ENCODE peak calls at places on chromosome 5, in eight cellular contexts. G is fibroblast of lung; M is CD8-positive, alpha-beta T cell; Z is astrocyte of the cerebellum; B is HCT116; A is heart left ventricle; K is lower leg skin; W is GM06990. E is an unnamed sample.

GRCh38 chr5:130496215-130496614 is 592.0 kb downstream of the CHSY3 start:
- DNase-seq in G (no peak), M (no peak), Z (no peak), B (no peak), A (no peak), K (no peak), W (no peak), E (no peak)

GRCh38 chr5:160843240-160843639 is 8.8 kb downstream of the ATP10B start:
- DNase-seq in G (no peak), M (no peak), Z (no peak), B (no peak), A (no peak), K (no peak), W (peak), E (no peak)

GRCh38 chr5:139146809-139147742 is 51.1 kb downstream of the SIL1 start:
- DNase-seq in G (no peak), M (no peak), Z (no peak), B (no peak), A (no peak), K (no peak), W (no peak), E (no peak)

GRCh38 chr5:88722546-88722945 is 160.4 kb downstream of the MEF2C start:
- DNase-seq in G (no peak), M (no peak), Z (no peak), B (no peak), A (no peak), K (no peak), W (no peak), E (no peak)

GRCh38 chr5:179558912-179559279 is 8.5 kb downstream of the RUFY1 start:
- DNase-seq in G (peak), M (no peak), Z (no peak), B (no peak), A (peak), K (no peak), W (peak), E (no peak)

GRCh38 chr5:68725905-68726683 is 367.7 kb upstream of the SLC30A5 start:
- DNase-seq in G (no peak), M (no peak), Z (no peak), B (no peak), A (no peak), K (no peak), W (no peak), E (no peak)

GRCh38 chr5:146340260-146341081 is 1.8 kb downstream of the POU4F3 start:
- DNase-seq in G (peak), M (no peak), Z (peak), B (no peak), A (peak), K (no peak), W (no peak), E (no peak)

GRCh38 chr5:129448654-129449053 is 11.4 kb upstream of the ADAMTS19 start:
- DNase-seq in G (no peak), M (no peak), Z (no peak), B (no peak), A (no peak), K (no peak), W (no peak), E (no peak)

GRCh38 chr5:123371575-123372179 is 51.5 kb downstream of the CEP120 start:
- DNase-seq in G (peak), M (peak), Z (no peak), B (no peak), A (peak), K (no peak), W (no peak), E (peak)

GRCh38 chr5:145589063-145589462 is 246.1 kb downstream of the PRELID2 start:
- DNase-seq in G (no peak), M (no peak), Z (no peak), B (no peak), A (no peak), K (no peak), W (no peak), E (no peak)

GRCh38 chr5:133429046-133429445 is 183.3 kb downstream of the FSTL4 start:
- DNase-seq in G (no peak), M (no peak), Z (no peak), B (no peak), A (no peak), K (no peak), W (no peak), E (no peak)

GRCh38 chr5:127957183-127957582 is 126.4 kb upstream of the SLC12A2 start:
- DNase-seq in G (peak), M (no peak), Z (peak), B (no peak), A (peak), K (no peak), W (no peak), E (peak)

GRCh38 chr5:140631831-140632365 is 1.1 kb downstream of the CD14 start:
- DNase-seq in G (no peak), M (no peak), Z (no peak), B (no peak), A (no peak), K (no peak), W (no peak), E (no peak)

GRCh38 chr5:125227333-125228075 is 481.1 kb upstream of the ZNF608 start:
- DNase-seq in G (peak), M (no peak), Z (no peak), B (peak), A (no peak), K (no peak), W (no peak), E (no peak)
- TF ChIP-seq CTCF in G (peak), M (no peak), Z (peak), B (peak), A (no peak), K (no peak), W (peak), E (peak)

DNA sequence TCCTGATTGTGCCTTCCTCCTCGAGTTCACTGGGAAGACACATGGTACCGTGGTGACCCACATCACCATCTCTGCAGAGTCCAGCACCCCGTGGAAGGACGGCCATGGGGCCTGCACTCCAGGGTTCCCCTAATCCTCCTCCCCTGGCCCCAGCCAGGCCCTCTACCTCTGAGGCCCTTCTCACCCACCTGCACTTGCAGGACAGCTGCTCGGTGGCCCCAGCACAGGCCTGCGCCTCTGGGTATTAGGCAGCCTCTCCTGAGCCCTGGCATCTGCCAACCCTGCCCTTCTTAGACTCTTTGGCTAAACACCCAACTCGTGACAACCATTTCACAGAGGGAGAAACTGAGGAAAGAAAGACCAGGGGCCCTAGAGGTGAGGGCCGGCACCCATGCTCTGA is 28.9 kb upstream of the CPLX2 start:
- DNase-seq in G (no peak), M (no peak), Z (no peak), B (no peak), A (no peak), K (no peak), W (no peak), E (no peak)
- H3K4me3 ChIP-seq in G (no peak), M (no peak), Z (no peak), B (peak), A (no peak), K (no peak), W (no peak), E (no peak)

DNA sequence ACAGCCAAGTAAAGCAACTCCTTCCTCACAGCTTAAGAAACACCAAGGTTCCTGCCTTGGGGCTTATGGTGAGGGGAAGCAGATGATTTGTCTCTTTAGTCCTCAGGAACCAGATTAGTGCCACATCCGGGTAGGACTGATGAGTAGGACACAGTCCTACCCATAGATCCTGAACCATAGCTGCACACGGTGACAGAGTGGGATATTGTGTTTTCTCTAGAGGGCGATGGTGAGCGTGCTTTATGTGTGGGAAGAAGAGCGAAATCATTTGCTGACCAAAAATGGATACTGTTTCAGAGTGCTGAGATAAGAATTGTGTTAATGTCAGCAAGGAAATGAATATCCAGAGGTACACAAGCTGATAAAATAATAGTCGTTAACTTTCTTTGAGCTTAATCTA is 209.0 kb upstream of the FBXL7 start:
- DNase-seq in G (no peak), M (no peak), Z (no peak), B (no peak), A (no peak), K (no peak), W (no peak), E (no peak)
- TF ChIP-seq CTCF in G (no peak), M (no peak), Z (no peak), B (no peak), A (no peak), K (no peak), W (no peak), E (no peak)

DNA sequence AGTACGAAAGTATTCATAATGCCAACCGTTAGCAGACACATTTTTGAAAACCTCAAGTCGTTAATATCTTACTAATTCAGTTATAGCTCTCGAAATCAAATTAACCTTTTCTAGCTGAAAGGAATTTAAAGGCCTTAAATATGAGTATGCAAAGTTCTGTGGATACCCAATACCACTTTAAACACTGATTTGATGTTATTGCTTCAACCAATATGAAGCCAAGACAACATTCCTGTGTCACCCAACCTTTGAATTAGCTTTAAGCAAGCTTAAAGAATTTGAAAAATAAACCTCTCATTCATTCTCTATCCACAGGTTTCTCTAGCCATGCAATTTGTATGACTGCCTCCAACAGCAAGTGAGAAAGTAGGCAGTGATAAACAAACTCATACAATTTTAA is 204.4 kb downstream of the MCTP1 start:
- DNase-seq in G (peak), M (no peak), Z (no peak), B (no peak), A (no peak), K (no peak), W (no peak), E (no peak)
- H3K4me3 ChIP-seq in G (peak), M (no peak), Z (peak), B (no peak), A (peak), K (no peak), W (peak), E (no peak)

DNA sequence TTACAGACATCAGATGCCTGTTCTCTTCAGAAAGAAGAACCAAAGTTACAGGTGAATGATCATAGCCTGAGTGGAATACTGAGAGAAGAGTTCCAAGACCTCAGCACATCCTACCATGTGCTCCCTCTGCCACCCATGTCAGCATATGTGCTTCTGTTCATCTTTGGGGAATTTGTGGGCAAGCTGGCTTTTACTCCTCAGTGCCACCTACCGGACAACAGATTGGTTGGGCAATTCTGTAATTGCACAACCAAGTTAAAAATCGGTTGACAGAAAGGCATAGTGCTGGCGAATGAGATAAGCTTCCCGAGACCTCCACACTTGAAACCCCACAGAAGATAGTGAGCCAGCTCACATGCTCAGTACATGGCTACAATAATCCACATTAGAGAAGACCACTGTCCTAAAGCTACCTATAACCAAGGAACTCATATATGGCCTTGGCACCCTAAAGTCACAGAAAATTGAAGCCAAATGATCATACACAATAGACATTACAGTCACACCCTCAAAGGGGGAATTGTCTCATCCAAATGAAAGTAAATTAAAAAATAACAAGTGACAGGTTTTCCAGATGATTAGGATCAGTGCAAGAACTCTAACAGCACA is 1238.0 kb upstream of the NUDT12 start:
- DNase-seq in G (no peak), M (no peak), Z (no peak), B (peak), A (no peak), K (no peak), W (no peak), E (no peak)
- TF ChIP-seq CTCF in G (no peak), M (no peak), Z (no peak), B (peak), A (no peak), K (no peak), W (peak), E (no peak)

GRCh38 chr5:53090229-53090628 is 19.3 kb downstream of the MOCS2 start:
- DNase-seq in G (no peak), M (no peak), Z (no peak), B (no peak), A (no peak), K (no peak), W (no peak), E (no peak)

GRCh38 chr5:53084856-53085255 is 24.7 kb downstream of the MOCS2 start:
- DNase-seq in G (no peak), M (no peak), Z (no peak), B (no peak), A (no peak), K (no peak), W (no peak), E (no peak)

GRCh38 chr5:53089481-53089976 is 20.0 kb downstream of the MOCS2 start:
- DNase-seq in G (peak), M (no peak), Z (no peak), B (no peak), A (no peak), K (no peak), W (peak), E (no peak)

GRCh38 chr5:53087596-53087995 is 22.0 kb downstream of the MOCS2 start:
- DNase-seq in G (no peak), M (no peak), Z (no peak), B (no peak), A (no peak), K (no peak), W (no peak), E (peak)

GRCh38 chr5:53087171-53087570 is 22.4 kb downstream of the MOCS2 start:
- DNase-seq in G (no peak), M (no peak), Z (no peak), B (no peak), A (no peak), K (no peak), W (no peak), E (no peak)
- H3K4me3 ChIP-seq in G (no peak), M (no peak), Z (no peak), B (no peak), A (no peak), K (no peak), W (no peak), E (no peak)

GRCh38 chr5:10672285-10673044 is 88.6 kb downstream of the DAP start:
- DNase-seq in G (no peak), M (no peak), Z (no peak), B (no peak), A (no peak), K (no peak), W (no peak), E (no peak)
- TF ChIP-seq CTCF in G (no peak), M (no peak), Z (no peak), B (no peak), A (no peak), K (no peak), W (no peak), E (no peak)

DNA sequence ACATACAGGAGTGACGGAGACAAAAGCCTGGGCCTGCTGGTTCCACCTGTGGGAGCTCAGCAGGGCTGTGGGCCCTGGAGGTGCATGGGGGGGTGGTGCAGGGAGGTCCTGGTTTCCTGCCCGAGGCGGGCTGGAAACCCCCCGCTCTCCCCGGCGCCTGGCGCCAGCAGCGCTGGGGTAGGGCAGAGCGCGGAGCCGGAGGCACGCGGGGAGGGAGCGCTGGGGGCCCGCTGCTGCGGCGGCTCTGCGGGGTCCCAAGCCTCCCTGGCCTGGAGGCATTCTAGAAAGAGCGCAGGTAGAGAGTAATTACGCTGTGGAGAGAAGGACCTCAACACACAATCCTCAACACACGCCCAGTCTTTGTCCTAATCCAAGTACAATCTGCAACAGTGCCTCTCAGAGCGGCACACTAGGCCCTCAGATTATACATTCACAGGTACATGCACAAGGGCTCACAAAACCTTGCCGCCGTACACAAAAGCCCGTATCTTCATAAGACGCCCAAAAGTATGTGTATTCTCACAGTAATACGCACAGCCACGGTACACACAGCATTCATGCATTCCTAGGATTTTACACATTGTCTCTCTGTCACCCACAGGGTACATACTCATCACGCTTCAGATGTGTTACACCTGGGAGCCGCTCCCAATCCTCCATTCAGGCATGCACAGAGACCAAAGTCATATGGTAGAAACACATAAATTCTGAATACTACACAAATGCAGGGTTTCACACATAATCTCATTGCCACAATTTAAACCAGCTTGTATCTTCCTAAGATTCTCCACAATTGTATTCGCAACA is 2.1 kb upstream of the HAND1 start:
- DNase-seq in G (no peak), M (no peak), Z (no peak), B (no peak), A (no peak), K (no peak), W (no peak), E (no peak)
- H3K4me3 ChIP-seq in G (no peak), M (no peak), Z (no peak), B (no peak), A (no peak), K (no peak), W (no peak), E (no peak)

DNA sequence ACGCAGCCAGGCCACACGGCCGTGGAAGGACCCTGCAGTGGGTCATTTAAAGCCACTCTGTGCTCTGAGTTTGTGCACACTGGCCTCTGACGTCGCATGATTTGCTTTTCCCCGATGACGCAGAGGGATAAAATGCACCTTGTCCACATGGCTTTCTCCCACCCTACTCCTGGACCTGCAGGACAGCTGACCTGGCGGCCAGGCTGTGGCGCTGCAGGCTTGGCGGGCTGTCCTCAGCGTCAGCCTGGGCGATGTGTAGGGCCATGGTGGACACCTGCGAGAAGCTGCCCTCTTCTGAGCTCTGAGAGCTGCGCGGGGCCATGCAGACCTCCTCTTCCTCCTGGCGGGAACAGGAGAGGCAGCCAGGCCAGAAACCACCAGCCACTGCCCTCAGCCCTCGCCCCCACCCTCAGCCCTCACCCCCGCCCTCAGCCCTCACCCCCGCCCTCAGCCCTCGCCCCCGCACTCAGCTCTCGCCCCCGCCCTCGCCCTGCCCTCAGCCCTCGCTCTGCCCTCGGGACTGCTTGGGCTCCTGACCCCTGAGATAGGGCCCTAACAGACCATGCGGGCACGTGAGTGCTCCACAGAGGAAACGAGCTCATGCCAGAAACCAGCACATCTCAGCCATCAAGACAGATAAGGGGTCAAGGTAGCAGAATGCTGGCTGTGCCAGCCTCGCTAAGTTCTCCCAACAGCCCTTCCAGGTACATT is 20.0 kb upstream of the SCGB3A1 start:
- DNase-seq in G (no peak), M (no peak), Z (no peak), B (no peak), A (no peak), K (no peak), W (no peak), E (no peak)
- TF ChIP-seq CTCF in G (no peak), M (no peak), Z (no peak), B (no peak), A (no peak), K (no peak), W (no peak), E (no peak)

GRCh38 chr5:131794596-131794995 is 2.2 kb downstream of the FNIP1 start:
- DNase-seq in G (no peak), M (no peak), Z (no peak), B (no peak), A (no peak), K (no peak), W (peak), E (no peak)
- H3K4me3 ChIP-seq in G (peak), M (no peak), Z (no peak), B (no peak), A (peak), K (no peak), W (no peak), E (peak)

E was measured in dorsolateral prefrontal cortex.